ENCODE peak calls at places on chromosomes 11 and 22, in five cellular contexts. G is effector memory CD4-positive, alpha-beta T cell; L is OCI-LY7; C is A549; W is Peyer's patch. Q is an unnamed sample.

GRCh38 chr11:117638913-117639543 is 158.0 kb downstream of the DSCAML1 start:
- DNase-seq in W (no peak), G (no peak), C (no peak), L (no peak), Q (no peak)

GRCh38 chr22:24994070-24994763 is 41.7 kb downstream of the KIAA1671 start:
- DNase-seq in L (no peak), W (peak; percentile 88), G (no peak), C (no peak), Q (no peak)

GRCh38 chr11:48172818-48173609 is 43.6 kb upstream of the OR4B1 start:
- DNase-seq in C (peak; percentile 78), G (peak; percentile 39), W (peak; percentile 82), L (peak; percentile 60), Q (peak; percentile 30)

GRCh38 chr11:81915045-81915444 is 818.6 kb downstream of the FAM181B start:
- DNase-seq in C (no peak), W (no peak), G (no peak), L (no peak), Q (no peak)

GRCh38 chr11:2669926-2670469 is 29.8 kb downstream of the KCNQ1OT1 start:
- DNase-seq in C (no peak), G (no peak), W (peak; percentile 26), L (no peak), Q (no peak)

GRCh38 chr11:9566561-9567063 is 6.9 kb upstream of the WEE1 start:
- DNase-seq in W (no peak), G (no peak), L (no peak), C (no peak), Q (no peak)

GRCh38 chr11:107819361-107820014 is 39.1 kb downstream of the SLC35F2 start:
- DNase-seq in G (no peak), L (no peak), C (no peak), W (no peak), Q (no peak)

GRCh38 chr22:23767673-23768548 is at the start of gene CHCHD10:
- DNase-seq in W (peak; percentile 93), C (peak; percentile 65), G (peak; percentile 59), L (peak; percentile 89), Q (peak; percentile 78)

GRCh38 chr11:124297921-124298320 is 15.8 kb downstream of the OR8D1 start:
- DNase-seq in G (no peak), L (no peak), C (no peak), W (no peak), Q (no peak)

GRCh38 chr11:7612661-7613393 is 60.5 kb downstream of the CYB5R2 start:
- DNase-seq in G (no peak), C (no peak), L (no peak), W (no peak), Q (no peak)

GRCh38 chr22:26642465-26643367 is 14.7 kb upstream of the MIAT start:
- DNase-seq in C (no peak), W (peak; percentile 83), G (peak; percentile 46), L (peak; percentile 86), Q (peak; percentile 74)

DNA sequence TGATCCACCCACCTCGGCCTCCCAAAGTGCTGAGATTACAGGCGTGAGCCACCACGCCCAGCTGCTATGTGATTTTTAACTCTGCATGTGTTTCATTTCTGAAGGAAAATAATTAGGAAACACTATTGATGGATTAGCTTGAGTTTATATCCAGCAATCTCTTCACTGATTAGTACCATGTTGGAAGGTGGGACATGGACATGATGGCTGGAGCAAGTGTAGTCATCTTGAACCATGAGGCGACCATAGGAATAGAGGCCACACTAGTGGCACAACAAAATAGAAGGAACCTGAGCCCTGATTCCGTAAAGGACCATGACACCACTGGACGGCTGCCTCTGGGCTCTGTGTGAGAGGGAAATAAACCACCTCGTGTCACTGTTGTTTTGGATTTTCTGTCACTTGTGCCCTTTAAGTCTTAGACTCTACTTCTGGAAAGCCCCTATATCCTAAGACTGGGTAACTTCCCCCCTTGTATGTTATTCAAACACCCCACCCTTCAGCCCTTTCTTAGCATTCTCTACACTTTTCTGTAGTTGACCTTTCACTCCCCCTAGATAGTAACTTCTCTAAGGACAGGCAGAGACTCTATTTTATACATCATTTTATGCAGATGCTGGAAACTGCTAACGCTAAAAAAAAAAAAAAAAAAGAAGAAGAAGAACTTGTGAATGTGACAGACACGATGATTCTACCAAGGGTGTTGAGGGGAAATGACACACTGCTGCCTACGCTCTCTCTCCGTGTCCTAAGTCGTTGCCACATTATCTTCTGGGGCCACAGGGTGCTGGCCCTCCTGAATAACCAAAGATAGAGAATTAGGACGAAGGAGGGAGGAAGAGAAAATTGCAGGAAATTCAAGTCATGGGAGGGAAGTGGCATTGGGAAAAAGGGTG is 2.7 kb upstream of the VPS37C start:
- DNase-seq in W (peak; percentile 50), C (no peak), L (no peak), G (no peak), Q (no peak)
- H3K4me1 ChIP-seq in W (no peaks in the 10 kb centered on the region), C (peaks cover 19% of the 10 kb centered on the region), L (peaks cover 23% of the 10 kb centered on the region), G (peaks cover 5% of the 10 kb centered on the region), Q (peaks cover 24% of the 10 kb centered on the region)

GRCh38 chr11:63961608-63962412 is 12.6 kb upstream of the COX8A start:
- DNase-seq in G (no peak), L (no peak), W (no peak), C (no peak), Q (peak; percentile 21)
- H3K4me1 ChIP-seq in G (peaks cover 7% of the 10 kb centered on the region), L (peaks cover 4% of the 10 kb centered on the region), W (no peaks in the 10 kb centered on the region), C (peaks cover 6% of the 10 kb centered on the region), Q (peaks cover 18% of the 10 kb centered on the region)

DNA sequence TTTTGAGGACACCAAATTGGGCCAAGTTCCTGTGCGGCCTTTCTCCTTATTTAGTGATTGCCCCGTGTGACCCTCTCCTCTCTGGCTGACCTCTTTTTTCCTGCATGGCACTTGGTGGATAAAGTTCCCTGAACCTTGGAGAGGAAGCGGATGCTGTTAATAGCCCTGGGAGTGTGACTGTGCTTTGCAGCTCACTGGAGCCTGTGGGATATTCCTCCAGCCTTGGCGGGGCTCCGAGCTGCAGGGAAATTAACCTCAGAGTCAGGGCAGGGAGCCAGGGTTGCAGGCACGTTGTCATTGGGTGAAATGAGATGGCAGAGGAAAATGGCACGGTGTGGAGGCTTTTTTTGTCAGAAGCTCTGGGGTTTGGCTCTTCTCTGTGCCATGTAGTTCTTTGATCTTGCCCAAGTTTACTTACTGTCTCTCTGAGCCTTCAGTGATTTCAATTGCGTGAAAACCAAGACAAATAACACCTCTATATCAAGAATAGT is 965 bp downstream of the OR9Q1 start:
- DNase-seq in C (no peak), L (no peak), W (peak; percentile 77), G (no peak), Q (no peak)
- H3K4me1 ChIP-seq in C (no peaks in the 10 kb centered on the region), L (no peaks in the 10 kb centered on the region), W (peaks cover 3% of the 10 kb centered on the region), G (no peaks in the 10 kb centered on the region), Q (no peaks in the 10 kb centered on the region)

GRCh38 chr11:36357831-36358230 is 61.7 kb downstream of the PRR5L start:
- DNase-seq in L (peak; percentile 43), G (no peak), W (no peak), C (no peak), Q (no peak)
- H3K4me1 ChIP-seq in L (peaks cover 91% of the 10 kb centered on the region), G (peaks cover 29% of the 10 kb centered on the region), W (no peaks in the 10 kb centered on the region), C (peaks cover 32% of the 10 kb centered on the region), Q (peaks cover 28% of the 10 kb centered on the region)